ENCODE peak calls at places on chromosomes 5 and 9, in nine cellular contexts. C, K, U, X, Q, I, S, F and B are unnamed samples.

GRCh38 chr9:103789686-103790085 is 304.4 kb upstream of the SMC2 start:
- DNase-seq in C (no peak), U (no peak), X (no peak), S (no peak), Q (peak; percentile 16), I (no peak), F (peak; percentile 18), K (no peak), B (no peak)

GRCh38 chr9:92140074-92140753 is 25.0 kb upstream of the SPTLC1 start:
- DNase-seq in K (peak; percentile 94), S (peak; percentile 65), U (peak; percentile 83), C (peak; percentile 80), F (peak; percentile 72), Q (peak; percentile 89), I (peak; percentile 72), X (peak; percentile 73), B (peak; percentile 98)

GRCh38 chr5:32507738-32508434 is 63.3 kb upstream of the ZFR start:
- DNase-seq in K (no peak), I (no peak), X (no peak), S (peak; percentile 95), Q (no peak), F (no peak), U (no peak), C (peak; percentile 32), B (no peak)

GRCh38 chr9:79357185-79357584 is 214.6 kb upstream of the TLE4 start:
- DNase-seq in C (no peak), Q (no peak), K (no peak), S (no peak), F (no peak), U (no peak), I (no peak), X (no peak), B (no peak)

GRCh38 chr9:108654566-108654965 is 201.2 kb downstream of the ACTL7B start:
- DNase-seq in U (no peak), F (no peak), I (no peak), Q (no peak), S (no peak), X (no peak), C (no peak), K (no peak), B (no peak)

GRCh38 chr5:158384535-158385421 is 525.8 kb upstream of the CLINT1 start:
- DNase-seq in F (peak; percentile 35), U (no peak), C (no peak), I (peak; percentile 8), S (peak; percentile 97), Q (no peak), K (no peak), X (no peak), B (no peak)

GRCh38 chr5:179805529-179806249 is 977 bp downstream of the MGAT4B start:
- DNase-seq in X (peak; percentile 60), U (no peak), C (no peak), S (no peak), K (peak; percentile 34), I (peak; percentile 45), Q (peak; percentile 61), F (peak; percentile 29), B (peak; percentile 77)

GRCh38 chr9:81753436-81753835 is 64.1 kb upstream of the TLE1 start:
- DNase-seq in I (no peak), K (no peak), X (no peak), Q (no peak), C (no peak), S (no peak), U (no peak), F (no peak), B (no peak)

GRCh38 chr5:130528474-130528873 is 624.2 kb downstream of the CHSY3 start:
- DNase-seq in Q (no peak), K (no peak), S (no peak), F (peak; percentile 35), C (no peak), X (no peak), U (no peak), I (no peak), B (no peak)

GRCh38 chr5:143976055-143976454 is 164.1 kb downstream of the HMHB1 start:
- DNase-seq in I (no peak), X (no peak), Q (no peak), C (no peak), U (no peak), F (no peak), K (no peak), S (peak; percentile 30), B (no peak)

GRCh38 chr9:135827301-135827700 is 80.0 kb downstream of the CAMSAP1 start:
- DNase-seq in X (no peak), U (no peak), K (no peak), I (no peak), Q (no peak), S (no peak), C (no peak), F (no peak), B (no peak)

GRCh38 chr5:95543017-95543705 is 11.6 kb downstream of the SKIC3 start:
- DNase-seq in S (peak; percentile 32), K (no peak), Q (no peak), X (no peak), C (no peak), F (no peak), U (no peak), I (no peak), B (no peak)

DNA sequence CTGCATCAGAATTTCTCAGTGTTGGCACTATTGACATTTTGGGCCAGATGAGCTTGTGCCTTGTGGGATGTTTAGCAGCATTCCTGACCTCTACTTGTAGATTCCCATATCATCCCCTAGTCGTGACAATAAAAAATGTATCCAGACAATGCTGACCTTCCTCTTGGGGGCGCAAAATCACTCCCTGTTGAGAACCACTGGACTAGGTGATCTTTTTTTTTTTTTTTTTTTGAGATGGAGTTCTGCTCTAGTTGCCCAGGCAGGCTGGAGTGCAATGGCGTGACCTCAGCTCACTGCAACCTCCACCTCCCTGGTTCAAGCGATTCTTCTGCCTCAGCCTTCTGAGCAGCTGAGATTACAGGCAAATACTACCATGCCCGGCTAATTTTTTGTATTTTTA is 22.6 kb downstream of the STXBP1 start:
- DNase-seq in X (no peak), U (no peak), F (peak; percentile 54), C (no peak), Q (no peak), I (no peak), S (no peak), K (no peak), B (peak; percentile 64)
- TF ChIP-seq CTCF in X (no peak), U (no peak), F (no peak), C (no peak), Q (no peak), I (no peak), S (no peak), K (peak; percentile 43), B (peak; percentile 53)

DNA sequence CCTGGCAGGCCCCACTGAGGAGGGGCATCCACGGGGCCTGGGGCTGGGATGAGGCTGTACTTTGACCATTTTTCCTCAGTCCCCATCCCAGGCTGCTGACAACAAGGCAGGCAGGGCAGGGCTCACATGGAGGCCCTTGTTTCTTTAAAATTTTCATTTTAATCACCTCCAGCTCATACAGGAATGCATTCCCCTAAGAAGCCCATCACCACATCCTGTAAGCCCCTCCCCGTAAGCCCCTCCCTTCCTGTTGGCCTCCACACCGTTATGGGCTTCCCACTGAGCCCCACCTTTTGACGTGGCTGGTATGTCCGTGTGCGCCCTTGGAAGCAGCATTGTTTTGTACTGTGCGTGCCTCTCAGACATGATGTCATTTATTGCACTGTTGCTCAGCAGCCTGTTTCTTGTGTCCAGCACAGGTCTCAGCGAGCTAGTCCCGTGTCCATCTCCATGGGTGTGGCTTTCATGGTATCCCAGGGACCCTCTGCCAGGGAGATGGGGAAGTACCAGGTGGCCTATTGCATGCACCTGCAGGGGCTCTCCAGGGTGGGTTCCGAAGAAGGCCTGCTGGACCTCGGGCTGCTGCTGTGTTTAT is 22.4 kb downstream of the PHF2 start:
- DNase-seq in Q (no peak), K (no peak), F (no peak), C (no peak), S (no peak), U (no peak), I (no peak), X (no peak), B (peak; percentile 44)
- H3K27ac ChIP-seq in Q (no peak overlapping the region), K (no peak overlapping the region), F (no peak overlapping the region), C (no peak overlapping the region), S (no peak overlapping the region), U (no peak overlapping the region), I (no peak overlapping the region), X (no peak overlapping the region), B (no peak overlapping the region)

GRCh38 chr9:137305788-137306545 is 3.9 kb upstream of the NRARP start:
- DNase-seq in F (no peak), I (no peak), C (no peak), K (peak; percentile 38), Q (peak; percentile 15), S (no peak), X (peak; percentile 40), U (no peak), B (peak; percentile 65)

GRCh38 chr9:137303893-137304382 is 1.9 kb upstream of the NRARP start:
- DNase-seq in X (peak; percentile 21), S (no peak), K (peak; percentile 31), C (no peak), I (no peak), F (no peak), Q (peak; percentile 25), U (no peak), B (peak; percentile 53)

GRCh38 chr9:137304383-137305059 is 2.5 kb upstream of the NRARP start:
- DNase-seq in U (no peak), F (no peak), Q (peak; percentile 27), X (peak; percentile 25), C (no peak), S (no peak), K (peak; percentile 30), I (no peak), B (peak; percentile 58)

GRCh38 chr9:137306546-137307254 is 4.6 kb upstream of the NRARP start:
- DNase-seq in Q (no peak), S (no peak), I (no peak), U (no peak), F (no peak), K (peak; percentile 33), X (peak; percentile 34), C (no peak), B (peak; percentile 49)

GRCh38 chr9:137305060-137305787 is 3.2 kb upstream of the NRARP start:
- DNase-seq in X (peak; percentile 74), Q (peak; percentile 90), U (peak; percentile 69), C (no peak), F (peak; percentile 70), K (peak; percentile 83), I (peak; percentile 60), S (no peak), B (peak; percentile 86)
- TF ChIP-seq CTCF in X (no peak), Q (no peak), U (no peak), C (no peak), F (no peak), K (no peak), I (no peak), S (no peak), B (no peak)

GRCh38 chr9:117705386-117705785 is 1.2 kb downstream of the TLR4 start:
- DNase-seq in I (no peak), Q (no peak), U (no peak), X (no peak), F (no peak), S (no peak), C (no peak), K (no peak), B (no peak)
- H3K27ac ChIP-seq in I (peak overlapping the region; percentile 79), Q (no peak overlapping the region), U (peak overlapping the region; percentile 85), X (peak overlapping the region; percentile 95), F (no peak overlapping the region), S (no peak overlapping the region), C (peak overlapping the region; percentile 76), K (no peak overlapping the region), B (no peak overlapping the region)

GRCh38 chr5:52119768-52120167 is 667.9 kb upstream of the ITGA1 start:
- DNase-seq in Q (peak; percentile 4), K (no peak), U (no peak), X (no peak), C (no peak), F (no peak), I (no peak), S (no peak), B (no peak)
- TF ChIP-seq CTCF in Q (peak; percentile 23), K (peak; percentile 52), U (no peak), X (no peak), C (no peak), F (no peak), I (no peak), S (no peak), B (peak; percentile 68)

GRCh38 chr5:52727568-52727967 is 60.1 kb upstream of the ITGA1 start:
- DNase-seq in S (peak; percentile 73), C (no peak), Q (no peak), F (no peak), X (no peak), U (peak; percentile 31), K (no peak), I (no peak), B (no peak)
- H3K27ac ChIP-seq in S (peak overlapping the region; percentile 45), C (peak overlapping the region; percentile 6), Q (no peak overlapping the region), F (no peak overlapping the region), X (peak overlapping the region; percentile 45), U (peak overlapping the region; percentile 68), K (no peak overlapping the region), I (no peak overlapping the region), B (no peak overlapping the region)